ENCODE peak calls at places on chromosome 15, in five cellular contexts. E, Y, H, U and K are unnamed samples.

GRCh38 chr15:88535100-88535499 is 11.4 kb downstream of the DET1 start:
- DNase-seq in E (no peak), Y (no peak), H (no peak), U (no peak), K (no peak)

GRCh38 chr15:59443341-59444081 is 5.5 kb downstream of the FAM81A start:
- DNase-seq in E (no peak), H (no peak), Y (no peak), U (no peak), K (no peak)

GRCh38 chr15:97961067-97961954 is 808 bp downstream of the ARRDC4 start:
- DNase-seq in Y (peak; percentile 39), U (peak; percentile 2), H (no peak), E (peak; percentile 1), K (no peak)

GRCh38 chr15:39834256-39834655 is 51.6 kb upstream of the FSIP1 start:
- DNase-seq in H (no peak), E (no peak), U (no peak), Y (no peak), K (no peak)

GRCh38 chr15:73826711-73827243 is 46.6 kb upstream of the TBC1D21 start:
- DNase-seq in U (no peak), Y (no peak), E (no peak), H (no peak), K (no peak)

GRCh38 chr15:56832125-56832524 is 86.3 kb upstream of the TCF12 start:
- DNase-seq in Y (no peak), H (no peak), E (no peak), U (no peak), K (no peak)

GRCh38 chr15:97525809-97526208 is 434.7 kb upstream of the ARRDC4 start:
- DNase-seq in H (no peak), U (no peak), Y (no peak), E (no peak), K (no peak)

GRCh38 chr15:67175643-67176071 is 78.8 kb downstream of the AAGAB start:
- DNase-seq in Y (no peak), E (peak; percentile 32), H (no peak), U (no peak), K (no peak)

GRCh38 chr15:90889736-90890456 is 5.6 kb downstream of the FES start:
- DNase-seq in H (no peak), Y (no peak), U (no peak), E (no peak), K (no peak)

GRCh38 chr15:63146684-63147083 is 10.6 kb downstream of the RPS27L start:
- DNase-seq in E (no peak), H (no peak), U (no peak), Y (no peak), K (no peak)

GRCh38 chr15:59206623-59207183 is at the start of gene LDHAL6B:
- DNase-seq in H (no peak), E (no peak), Y (no peak), U (no peak), K (no peak)

GRCh38 chr15:74780523-74780982 is 1.3 kb upstream of the CSK start:
- DNase-seq in E (no peak), U (no peak), Y (no peak), H (no peak), K (peak; percentile 69)

GRCh38 chr15:35973019-35973418 is 427.1 kb upstream of the DPH6 start:
- DNase-seq in U (no peak), Y (no peak), H (no peak), E (no peak), K (no peak)

GRCh38 chr15:86647810-86648440 is 568.3 kb downstream of the AGBL1 start:
- DNase-seq in E (no peak), U (no peak), Y (no peak), H (no peak), K (no peak)

GRCh38 chr15:39417766-39418165 is 163.1 kb upstream of the THBS1 start:
- DNase-seq in E (no peak), Y (no peak), H (no peak), U (no peak), K (no peak)

GRCh38 chr15:52567886-52568568 is 803 bp downstream of the ARPP19 start:
- DNase-seq in U (peak; percentile 40), H (no peak), E (peak; percentile 29), Y (peak; percentile 56), K (peak; percentile 64)

GRCh38 chr15:57037548-57037947 is 119.1 kb downstream of the TCF12 start:
- DNase-seq in Y (no peak), E (no peak), U (no peak), H (no peak), K (no peak)

GRCh38 chr15:34794590-34795206 is 651 bp downstream of the ACTC1 start:
- DNase-seq in H (no peak), Y (no peak), U (no peak), E (no peak), K (no peak)

GRCh38 chr15:48798319-48798718 is 12.6 kb downstream of the CEP152 start:
- DNase-seq in E (no peak), H (no peak), U (no peak), Y (peak; percentile 28), K (no peak)

GRCh38 chr15:75095594-75095993 is 72.2 kb downstream of the PPCDC start:
- DNase-seq in Y (no peak), H (no peak), U (no peak), E (no peak), K (no peak)

GRCh38 chr15:82064824-82065223 is 19.0 kb upstream of the MEX3B start:
- DNase-seq in Y (no peak), E (peak; percentile 10), U (no peak), H (no peak), K (no peak)

GRCh38 chr15:57736591-57736990 is 30.1 kb downstream of the POLR2M start:
- DNase-seq in Y (no peak), E (no peak), H (no peak), U (no peak), K (no peak)

GRCh38 chr15:25989327-25989726 is 126.2 kb upstream of the ATP10A start:
- DNase-seq in H (no peak), E (no peak), Y (no peak), U (peak; percentile 17), K (no peak)

GRCh38 chr15:70635895-70636294 is 127.5 kb downstream of the UACA start:
- DNase-seq in U (no peak), H (no peak), Y (no peak), E (no peak), K (no peak)

GRCh38 chr15:59303641-59304433 is 68.8 kb downstream of the MYO1E start:
- DNase-seq in E (peak; percentile 53), H (no peak), Y (no peak), U (no peak), K (no peak)

GRCh38 chr15:62567501-62567900 is 402.4 kb upstream of the C2CD4B start:
- DNase-seq in Y (no peak), H (no peak), E (no peak), U (no peak), K (no peak)

GRCh38 chr15:76208786-76209424 is 102.4 kb downstream of the ETFA start:
- DNase-seq in U (no peak), H (no peak), E (peak; percentile 51), Y (no peak), K (no peak)

GRCh38 chr15:99744142-99744541 is 10.9 kb upstream of the LYSMD4 start:
- DNase-seq in H (no peak), E (no peak), U (no peak), Y (no peak), K (peak; percentile 41)

GRCh38 chr15:42364529-42364928 is 5.2 kb downstream of the CAPN3 start:
- DNase-seq in E (no peak), U (no peak), H (no peak), Y (no peak), K (no peak)

GRCh38 chr15:68348064-68348463 is 70.5 kb downstream of the FEM1B start:
- DNase-seq in H (no peak), Y (no peak), E (no peak), U (no peak), K (no peak)

GRCh38 chr15:38930851-38931572 is 366.4 kb upstream of the RASGRP1 start:
- DNase-seq in H (no peak), U (no peak), Y (no peak), E (no peak), K (no peak)

GRCh38 chr15:45732544-45733130 is 97.8 kb downstream of the SQOR start:
- DNase-seq in H (no peak), E (no peak), Y (no peak), U (no peak), K (no peak)

GRCh38 chr15:58453931-58454793 is 22.4 kb downstream of the LIPC start:
- DNase-seq in Y (peak; percentile 58), U (peak; percentile 43), E (no peak), H (no peak), K (peak; percentile 67)

GRCh38 chr15:63049747-63050439 is 7.3 kb downstream of the TPM1 start:
- DNase-seq in E (no peak), H (no peak), Y (peak; percentile 63), U (no peak), K (no peak)

GRCh38 chr15:40999190-40999589 is 45.9 kb downstream of the CHAC1 start:
- DNase-seq in Y (no peak), U (no peak), H (no peak), E (peak; percentile 58), K (no peak)

GRCh38 chr15:91472316-91472756 is 372.3 kb downstream of the SV2B start:
- DNase-seq in E (no peak), U (no peak), H (no peak), Y (peak; percentile 78), K (no peak)